ENCODE peak calls at places on chromosomes 7 and 10, in six cellular contexts. Q is Jurkat, Clone E6-1; T is HepG2; P is AG04450; G is fibroblast of mammary gland; V is RWPE1. Z is an unnamed sample.

GRCh38 chr10:118840071-118840775 is 85.5 kb upstream of the CACUL1 start:
- DNase-seq in Q (no peak), T (no peak), P (no peak), G (peak), V (peak), Z (no peak)

GRCh38 chr10:23096814-23097549 is 1.6 kb downstream of the MSRB2 start:
- DNase-seq in Q (peak), T (no peak), P (peak), G (peak), V (no peak), Z (no peak)

GRCh38 chr10:29617880-29618340 is 16.9 kb downstream of the SVIL start:
- DNase-seq in Q (no peak), T (no peak), P (no peak), G (peak), V (no peak), Z (no peak)

GRCh38 chr7:1947586-1948217 is 277.6 kb downstream of the ELFN1 start:
- DNase-seq in Q (no peak), T (no peak), P (no peak), G (no peak), V (no peak), Z (no peak)

GRCh38 chr7:139731802-139732470 is 45.9 kb downstream of the HIPK2 start:
- DNase-seq in Q (no peak), T (peak), P (no peak), G (peak), V (peak), Z (peak)

GRCh38 chr7:2299853-2300512 is 14.3 kb downstream of the SNX8 start:
- DNase-seq in Q (no peak), T (no peak), P (no peak), G (no peak), V (no peak), Z (no peak)

GRCh38 chr10:23192741-23193434 is 776 bp downstream of the PTF1A start:
- DNase-seq in Q (no peak), T (no peak), P (no peak), G (no peak), V (no peak), Z (no peak)

GRCh38 chr10:6778992-6779701 is 199.1 kb upstream of the PRKCQ start:
- DNase-seq in Q (no peak), T (no peak), P (peak), G (peak), V (peak), Z (peak)

GRCh38 chr10:29807407-29807806 is 172.6 kb upstream of the SVIL start:
- DNase-seq in Q (no peak), T (no peak), P (no peak), G (peak), V (peak), Z (no peak)

GRCh38 chr10:5123886-5124285 is 29.7 kb downstream of the AKR1C3 start:
- DNase-seq in Q (no peak), T (no peak), P (no peak), G (no peak), V (no peak), Z (no peak)

GRCh38 chr7:140013676-140014075 is 49.1 kb downstream of the PARP12 start:
- DNase-seq in Q (no peak), T (no peak), P (no peak), G (no peak), V (no peak), Z (no peak)

GRCh38 chr7:43749383-43749940 is 9.0 kb upstream of the BLVRA start:
- DNase-seq in Q (no peak), T (no peak), P (no peak), G (no peak), V (no peak), Z (no peak)

GRCh38 chr10:91745086-91745831 is 53.0 kb upstream of the TNKS2 start:
- DNase-seq in Q (no peak), T (peak), P (no peak), G (peak), V (peak), Z (no peak)

GRCh38 chr10:89653410-89653828 is 8.4 kb upstream of the PANK1 start:
- DNase-seq in Q (peak), T (peak), P (no peak), G (peak), V (no peak), Z (no peak)

GRCh38 chr10:48215148-48215982 is 59.1 kb downstream of the FRMPD2 start:
- DNase-seq in Q (peak), T (peak), P (no peak), G (peak), V (peak), Z (no peak)

GRCh38 chr10:56178210-56178609 is 182.8 kb downstream of the ZWINT start:
- DNase-seq in Q (no peak), T (no peak), P (no peak), G (no peak), V (no peak), Z (no peak)

GRCh38 chr7:152177696-152178404 is 152.4 kb downstream of the GALNT11 start:
- DNase-seq in Q (no peak), T (no peak), P (no peak), G (no peak), V (no peak), Z (no peak)

GRCh38 chr7:102273749-102274712 is 12.6 kb upstream of the SH2B2 start:
- DNase-seq in Q (no peak), T (peak), P (peak), G (peak), V (peak), Z (no peak)

GRCh38 chr7:27868117-27868516 is 128.2 kb downstream of the TAX1BP1 start:
- DNase-seq in Q (no peak), T (no peak), P (no peak), G (peak), V (peak), Z (no peak)

GRCh38 chr10:18608581-18608980 is 42.8 kb downstream of the NSUN6 start:
- DNase-seq in Q (no peak), T (no peak), P (no peak), G (no peak), V (peak), Z (no peak)

GRCh38 chr10:58266826-58267712 is 625 bp downstream of the IPMK start:
- DNase-seq in Q (no peak), T (peak), P (no peak), G (peak), V (peak), Z (peak)

GRCh38 chr7:44639701-44640321 is 33.4 kb downstream of the OGDH start:
- DNase-seq in Q (no peak), T (peak), P (peak), G (peak), V (peak), Z (peak)

GRCh38 chr10:99450624-99451498 is 20.4 kb upstream of the GOT1 start:
- DNase-seq in Q (no peak), T (peak), P (no peak), G (no peak), V (no peak), Z (no peak)

GRCh38 chr10:101905241-101905640 is 61.6 kb upstream of the KCNIP2 start:
- DNase-seq in Q (no peak), T (no peak), P (no peak), G (no peak), V (no peak), Z (no peak)

GRCh38 chr10:14016011-14016536 is 314.6 kb downstream of the FRMD4A start:
- DNase-seq in Q (no peak), T (no peak), P (no peak), G (peak), V (no peak), Z (no peak)

GRCh38 chr10:84944187-84944586 is 615.8 kb downstream of the CCSER2 start:
- DNase-seq in Q (peak), T (no peak), P (no peak), G (no peak), V (no peak), Z (no peak)

GRCh38 chr7:118110178-118110577 is 73.8 kb upstream of the LSM8 start:
- DNase-seq in Q (no peak), T (no peak), P (no peak), G (no peak), V (no peak), Z (no peak)

GRCh38 chr7:7808156-7808555 is 89.7 kb upstream of the RPA3 start:
- DNase-seq in Q (no peak), T (no peak), P (peak), G (peak), V (peak), Z (no peak)

GRCh38 chr7:155669717-155670505 is 25.4 kb downstream of the RBM33 start:
- DNase-seq in Q (no peak), T (no peak), P (no peak), G (peak), V (no peak), Z (no peak)

GRCh38 chr7:158818325-158819213 is 10.7 kb downstream of the ESYT2 start:
- DNase-seq in Q (peak), T (peak), P (peak), G (peak), V (peak), Z (peak)

GRCh38 chr10:29555746-29556481 is 78.9 kb downstream of the SVIL start:
- DNase-seq in Q (no peak), T (no peak), P (no peak), G (peak), V (no peak), Z (no peak)

GRCh38 chr10:115355162-115355760 is 262.1 kb downstream of the ATRNL1 start:
- DNase-seq in Q (peak), T (peak), P (peak), G (peak), V (peak), Z (no peak)

GRCh38 chr10:76302936-76303656 is 871.7 kb downstream of the LRMDA start:
- DNase-seq in Q (no peak), T (peak), P (no peak), G (peak), V (no peak), Z (no peak)

GRCh38 chr10:97722980-97723379 is 9.4 kb downstream of the MARVELD1 start:
- DNase-seq in Q (no peak), T (no peak), P (no peak), G (no peak), V (no peak), Z (no peak)

GRCh38 chr7:36034020-36034419 is 119.0 kb upstream of the EEPD1 start:
- DNase-seq in Q (no peak), T (no peak), P (no peak), G (peak), V (peak), Z (no peak)

GRCh38 chr7:101586078-101586941 is 42.8 kb downstream of the MYL10 start:
- DNase-seq in Q (no peak), T (no peak), P (no peak), G (no peak), V (no peak), Z (no peak)

GRCh38 chr10:73251683-73252444 is 580 bp downstream of the MRPS16 start:
- DNase-seq in Q (no peak), T (peak), P (no peak), G (peak), V (no peak), Z (no peak)

Z was measured in dorsolateral prefrontal cortex.